ENCODE peak calls at places on chromosomes 13 and 19, in six cellular contexts. One of them, this sample, is unnamed.
A peak's percentile ranks its signal among the peaks of the same experiment; 100 is the strongest.

GRCh38 chr13:97505022-97505421 is 71.1 kb downstream of the RAP2A start:
- DNase-seq in aorta: no peak
- DNase-seq in mucosa of descending colon: no peak
- DNase-seq in heart left ventricle: no peak
- DNase-seq in neural progenitor cell: no peak
- DNase-seq in LNCaP clone FGC: no peak
- DNase-seq in this sample: no peak

GRCh38 chr19:10744848-10745293 is 27.0 kb downstream of the DNM2 start:
- DNase-seq in aorta: no peak
- DNase-seq in mucosa of descending colon: peak; percentile 74
- DNase-seq in heart left ventricle: no peak
- DNase-seq in neural progenitor cell: no peak
- DNase-seq in LNCaP clone FGC: no peak
- DNase-seq in this sample: no peak

GRCh38 chr19:8396563-8397203 is 6.5 kb downstream of the RAB11B start:
- DNase-seq in aorta: peak; percentile 76
- DNase-seq in mucosa of descending colon: peak; percentile 68
- DNase-seq in heart left ventricle: peak; percentile 89
- DNase-seq in neural progenitor cell: peak; percentile 67
- DNase-seq in LNCaP clone FGC: no peak
- DNase-seq in this sample: peak; percentile 74

GRCh38 chr13:24693862-24694471 is 13.8 kb downstream of the ATP12A start:
- DNase-seq in aorta: no peak
- DNase-seq in mucosa of descending colon: peak; percentile 54
- DNase-seq in heart left ventricle: no peak
- DNase-seq in neural progenitor cell: peak; percentile 86
- DNase-seq in LNCaP clone FGC: peak; percentile 34
- DNase-seq in this sample: peak; percentile 58

GRCh38 chr19:4064551-4065260 is 2.0 kb downstream of the ZBTB7A start:
- DNase-seq in aorta: peak; percentile 73
- DNase-seq in mucosa of descending colon: peak; percentile 68
- DNase-seq in heart left ventricle: peak; percentile 79
- DNase-seq in neural progenitor cell: peak; percentile 65
- DNase-seq in LNCaP clone FGC: no peak
- DNase-seq in this sample: peak; percentile 59

GRCh38 chr13:33312150-33312908 is 26.8 kb upstream of the STARD13 start:
- DNase-seq in aorta: no peak
- DNase-seq in mucosa of descending colon: no peak
- DNase-seq in heart left ventricle: no peak
- DNase-seq in neural progenitor cell: no peak
- DNase-seq in LNCaP clone FGC: no peak
- DNase-seq in this sample: no peak

GRCh38 chr19:49983645-49984229 is 22.8 kb upstream of the SIGLEC11 start:
- DNase-seq in aorta: peak; percentile 67
- DNase-seq in mucosa of descending colon: peak; percentile 86
- DNase-seq in heart left ventricle: no peak
- DNase-seq in neural progenitor cell: peak; percentile 74
- DNase-seq in LNCaP clone FGC: no peak
- DNase-seq in this sample: peak; percentile 79

GRCh38 chr13:100825551-100825950 is 151.0 kb upstream of the TMTC4 start:
- DNase-seq in aorta: no peak
- DNase-seq in mucosa of descending colon: no peak
- DNase-seq in heart left ventricle: no peak
- DNase-seq in neural progenitor cell: no peak
- DNase-seq in LNCaP clone FGC: no peak
- DNase-seq in this sample: no peak

GRCh38 chr19:55353803-55354697 is 469 bp downstream of the COX6B2 start:
- DNase-seq in aorta: peak; percentile 78
- DNase-seq in mucosa of descending colon: peak; percentile 85
- DNase-seq in heart left ventricle: no peak
- DNase-seq in neural progenitor cell: peak; percentile 84
- DNase-seq in LNCaP clone FGC: no peak
- DNase-seq in this sample: peak; percentile 82

GRCh38 chr19:50717891-50718254 is 1.7 kb downstream of the SHANK1 start:
- DNase-seq in aorta: no peak
- DNase-seq in mucosa of descending colon: no peak
- DNase-seq in heart left ventricle: no peak
- DNase-seq in neural progenitor cell: peak; percentile 40
- DNase-seq in LNCaP clone FGC: no peak
- DNase-seq in this sample: no peak

GRCh38 chr13:94677799-94678198 is 34.5 kb downstream of the SOX21 start:
- DNase-seq in aorta: no peak
- DNase-seq in mucosa of descending colon: no peak
- DNase-seq in heart left ventricle: no peak
- DNase-seq in neural progenitor cell: peak; percentile 55
- DNase-seq in LNCaP clone FGC: no peak
- DNase-seq in this sample: no peak

GRCh38 chr13:94683426-94683825 is 28.9 kb downstream of the SOX21 start:
- DNase-seq in aorta: no peak
- DNase-seq in mucosa of descending colon: no peak
- DNase-seq in heart left ventricle: no peak
- DNase-seq in neural progenitor cell: no peak
- DNase-seq in LNCaP clone FGC: no peak
- DNase-seq in this sample: no peak

GRCh38 chr13:94678845-94679244 is 33.5 kb downstream of the SOX21 start:
- DNase-seq in aorta: no peak
- DNase-seq in mucosa of descending colon: no peak
- DNase-seq in heart left ventricle: no peak
- DNase-seq in neural progenitor cell: no peak
- DNase-seq in LNCaP clone FGC: no peak
- DNase-seq in this sample: no peak

GRCh38 chr13:94679614-94680013 is 32.7 kb downstream of the SOX21 start:
- DNase-seq in aorta: no peak
- DNase-seq in mucosa of descending colon: no peak
- DNase-seq in heart left ventricle: no peak
- DNase-seq in neural progenitor cell: no peak
- DNase-seq in LNCaP clone FGC: no peak
- DNase-seq in this sample: no peak

GRCh38 chr13:94682229-94682628 is 30.1 kb downstream of the SOX21 start:
- DNase-seq in aorta: no peak
- DNase-seq in mucosa of descending colon: no peak
- DNase-seq in heart left ventricle: no peak
- DNase-seq in neural progenitor cell: no peak
- DNase-seq in LNCaP clone FGC: no peak
- DNase-seq in this sample: no peak
- H3K4me3 ChIP-seq in aorta: no peak overlapping the region
- H3K4me3 ChIP-seq in mucosa of descending colon: no peak overlapping the region
- H3K4me3 ChIP-seq in heart left ventricle: no peak overlapping the region
- H3K4me3 ChIP-seq in neural progenitor cell: no peak overlapping the region
- H3K4me3 ChIP-seq in LNCaP clone FGC: no peak overlapping the region
- H3K4me3 ChIP-seq in this sample: no peak overlapping the region

GRCh38 chr13:27919934-27920676 is at the start of gene PDX1:
- DNase-seq in aorta: no peak
- DNase-seq in mucosa of descending colon: peak; percentile 71
- DNase-seq in heart left ventricle: no peak
- DNase-seq in neural progenitor cell: peak; percentile 82
- DNase-seq in LNCaP clone FGC: no peak
- DNase-seq in this sample: peak; percentile 38
- H3K4me3 ChIP-seq in aorta: peak within 1 kb of the TSS; percentile 23
- H3K4me3 ChIP-seq in mucosa of descending colon: no peak within 1 kb of the TSS
- H3K4me3 ChIP-seq in heart left ventricle: peak within 1 kb of the TSS; percentile 44
- H3K4me3 ChIP-seq in neural progenitor cell: peak within 1 kb of the TSS; percentile 37
- H3K4me3 ChIP-seq in LNCaP clone FGC: peak within 1 kb of the TSS; percentile 31
- H3K4me3 ChIP-seq in this sample: no peak within 1 kb of the TSS

GRCh38 chr19:17748884-17749638 is 2.2 kb upstream of the FCHO1 start:
- DNase-seq in aorta: no peak
- DNase-seq in mucosa of descending colon: no peak
- DNase-seq in heart left ventricle: peak; percentile 33
- DNase-seq in neural progenitor cell: no peak
- DNase-seq in LNCaP clone FGC: no peak
- DNase-seq in this sample: no peak
- H3K4me3 ChIP-seq in aorta: no peak overlapping the region
- H3K4me3 ChIP-seq in mucosa of descending colon: no peak overlapping the region
- H3K4me3 ChIP-seq in heart left ventricle: no peak overlapping the region
- H3K4me3 ChIP-seq in neural progenitor cell: no peak overlapping the region
- H3K4me3 ChIP-seq in LNCaP clone FGC: no peak overlapping the region
- H3K4me3 ChIP-seq in this sample: no peak overlapping the region

GRCh38 chr13:113819341-113819730 is 44.5 kb downstream of the GAS6 start:
- DNase-seq in aorta: no peak
- DNase-seq in mucosa of descending colon: no peak
- DNase-seq in heart left ventricle: peak; percentile 60
- DNase-seq in neural progenitor cell: no peak
- DNase-seq in LNCaP clone FGC: no peak
- DNase-seq in this sample: no peak

GRCh38 chr13:113819731-113820715 is 43.9 kb downstream of the GAS6 start:
- DNase-seq in aorta: no peak
- DNase-seq in mucosa of descending colon: no peak
- DNase-seq in heart left ventricle: peak; percentile 60
- DNase-seq in neural progenitor cell: no peak
- DNase-seq in LNCaP clone FGC: no peak
- DNase-seq in this sample: no peak

GRCh38 chr13:113816925-113817859 is 46.7 kb downstream of the GAS6 start:
- DNase-seq in aorta: peak; percentile 94
- DNase-seq in mucosa of descending colon: peak; percentile 96
- DNase-seq in heart left ventricle: peak; percentile 88
- DNase-seq in neural progenitor cell: peak; percentile 90
- DNase-seq in LNCaP clone FGC: peak; percentile 62
- DNase-seq in this sample: peak; percentile 94

GRCh38 chr13:113817860-113818691 is 45.8 kb downstream of the GAS6 start:
- DNase-seq in aorta: no peak
- DNase-seq in mucosa of descending colon: no peak
- DNase-seq in heart left ventricle: peak; percentile 66
- DNase-seq in neural progenitor cell: no peak
- DNase-seq in LNCaP clone FGC: no peak
- DNase-seq in this sample: no peak

DNA sequence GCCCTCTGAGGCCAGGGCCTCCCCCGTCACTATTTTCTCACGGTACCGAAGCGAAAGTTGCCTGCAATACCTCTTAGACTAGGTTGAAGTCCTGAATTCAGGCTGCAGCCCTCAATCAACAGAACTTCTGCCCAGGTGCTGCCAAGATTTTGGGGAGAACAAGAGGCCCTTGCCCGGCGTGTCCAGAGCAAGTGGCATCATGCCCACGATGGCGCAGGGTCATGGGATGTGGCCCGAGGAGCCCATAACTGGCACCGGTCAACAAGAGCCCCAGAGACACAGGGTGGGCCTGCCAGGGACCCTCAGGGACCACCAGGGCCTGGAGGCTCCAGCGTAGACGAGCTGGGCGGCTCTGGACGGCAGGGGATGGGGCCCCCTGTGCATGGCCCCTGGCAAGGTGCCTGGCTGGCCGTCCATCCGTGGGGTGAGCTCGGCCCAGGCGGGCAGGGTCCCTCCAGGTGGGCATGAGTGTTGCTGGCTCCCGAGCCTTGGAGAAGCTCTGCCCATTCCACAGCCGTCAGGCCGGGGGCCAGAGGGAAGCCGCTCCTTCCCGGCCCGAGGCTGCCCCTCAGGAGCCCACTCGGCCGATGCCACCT is 45.1 kb downstream of the GAS6 start:
- DNase-seq in aorta: no peak
- DNase-seq in mucosa of descending colon: no peak
- DNase-seq in heart left ventricle: peak; percentile 67
- DNase-seq in neural progenitor cell: no peak
- DNase-seq in LNCaP clone FGC: no peak
- DNase-seq in this sample: no peak
- H3K4me3 ChIP-seq in aorta: no peak overlapping the region
- H3K4me3 ChIP-seq in mucosa of descending colon: no peak overlapping the region
- H3K4me3 ChIP-seq in heart left ventricle: peak overlapping the region; percentile 30
- H3K4me3 ChIP-seq in neural progenitor cell: no peak overlapping the region
- H3K4me3 ChIP-seq in LNCaP clone FGC: no peak overlapping the region
- H3K4me3 ChIP-seq in this sample: no peak overlapping the region

DNA sequence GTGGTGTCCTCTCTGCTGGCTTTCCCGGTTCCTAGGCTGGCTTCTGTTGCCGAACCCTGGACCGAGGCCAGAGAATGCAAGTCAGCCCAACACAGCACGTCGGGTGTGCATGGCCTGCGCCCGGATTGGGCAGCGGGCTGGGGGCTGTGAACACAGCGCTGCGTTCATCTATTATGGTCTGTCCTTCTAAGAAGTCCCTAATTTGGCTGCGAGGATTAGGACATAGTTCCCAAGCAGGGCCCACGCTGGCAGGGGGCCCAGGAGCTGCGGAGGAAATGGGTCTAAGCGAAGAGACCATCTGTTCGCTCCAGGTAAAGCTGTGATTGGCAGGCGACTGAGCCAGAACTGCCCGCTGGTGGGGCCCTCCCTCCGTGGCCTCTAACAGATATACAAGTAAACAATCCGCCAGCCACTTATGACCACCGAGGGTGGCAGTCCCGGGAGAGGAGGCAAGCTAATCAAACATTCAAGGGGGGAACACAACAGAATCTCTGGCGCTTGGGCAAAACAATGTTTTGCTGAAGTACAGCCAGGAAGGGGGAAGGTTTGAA is 6.0 kb downstream of the SYCE2 start:
- DNase-seq in aorta: peak; percentile 80
- DNase-seq in mucosa of descending colon: peak; percentile 58
- DNase-seq in heart left ventricle: peak; percentile 84
- DNase-seq in neural progenitor cell: peak; percentile 84
- DNase-seq in LNCaP clone FGC: peak; percentile 81
- DNase-seq in this sample: peak; percentile 77
- H3K4me3 ChIP-seq in aorta: no peak overlapping the region
- H3K4me3 ChIP-seq in mucosa of descending colon: no peak overlapping the region
- H3K4me3 ChIP-seq in heart left ventricle: peak overlapping the region; percentile 44
- H3K4me3 ChIP-seq in neural progenitor cell: no peak overlapping the region
- H3K4me3 ChIP-seq in LNCaP clone FGC: no peak overlapping the region
- H3K4me3 ChIP-seq in this sample: peak overlapping the region; percentile 38

DNA sequence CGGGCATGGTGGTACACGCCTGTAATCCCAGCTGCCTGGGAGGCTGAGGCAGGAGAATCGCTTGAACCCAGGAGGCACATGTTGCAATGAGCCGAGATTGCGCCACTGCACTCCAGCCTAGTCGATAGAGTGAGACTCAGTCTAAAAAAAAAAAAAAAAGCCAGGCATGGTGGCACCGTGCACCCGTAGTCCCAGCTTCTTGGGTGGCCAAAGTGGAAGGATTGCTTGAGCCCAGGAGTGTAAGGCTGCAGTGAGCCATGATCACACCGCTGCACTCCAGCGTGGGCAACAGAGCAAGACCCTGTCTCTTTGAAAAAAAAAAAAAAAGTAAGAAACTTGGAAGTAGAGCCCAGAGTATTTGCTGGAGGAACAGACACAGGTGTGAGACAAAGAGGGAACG is 27.7 kb downstream of the CCDC8 start:
- DNase-seq in aorta: no peak
- DNase-seq in mucosa of descending colon: no peak
- DNase-seq in heart left ventricle: no peak
- DNase-seq in neural progenitor cell: no peak
- DNase-seq in LNCaP clone FGC: no peak
- DNase-seq in this sample: no peak
- H3K4me3 ChIP-seq in aorta: no peak overlapping the region
- H3K4me3 ChIP-seq in mucosa of descending colon: no peak overlapping the region
- H3K4me3 ChIP-seq in heart left ventricle: no peak overlapping the region
- H3K4me3 ChIP-seq in neural progenitor cell: no peak overlapping the region
- H3K4me3 ChIP-seq in LNCaP clone FGC: no peak overlapping the region
- H3K4me3 ChIP-seq in this sample: no peak overlapping the region

DNA sequence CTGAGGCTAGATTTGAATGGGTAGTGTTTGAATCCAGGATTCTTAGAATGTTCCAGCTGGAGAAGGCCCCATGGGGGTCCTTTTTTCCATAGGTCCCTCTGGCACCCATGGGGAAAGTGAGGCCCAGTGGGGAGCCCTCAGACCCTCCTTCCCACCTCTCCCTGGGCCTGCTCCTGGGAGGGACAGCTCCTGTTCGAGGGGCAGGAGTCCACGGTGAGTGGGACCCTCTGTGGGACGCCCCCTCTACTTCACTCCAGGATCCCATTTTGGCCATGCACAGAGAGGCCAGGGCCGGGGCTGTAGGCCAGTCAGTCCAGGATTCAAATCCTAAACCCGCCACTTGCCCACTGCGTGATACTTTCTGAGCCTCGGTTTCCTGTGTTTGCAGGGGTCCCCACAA is 7.6 kb downstream of the MEF2B start:
- DNase-seq in aorta: no peak
- DNase-seq in mucosa of descending colon: no peak
- DNase-seq in heart left ventricle: no peak
- DNase-seq in neural progenitor cell: no peak
- DNase-seq in LNCaP clone FGC: no peak
- DNase-seq in this sample: no peak
- H3K4me3 ChIP-seq in aorta: no peak overlapping the region
- H3K4me3 ChIP-seq in mucosa of descending colon: no peak overlapping the region
- H3K4me3 ChIP-seq in heart left ventricle: no peak overlapping the region
- H3K4me3 ChIP-seq in neural progenitor cell: no peak overlapping the region
- H3K4me3 ChIP-seq in LNCaP clone FGC: no peak overlapping the region
- H3K4me3 ChIP-seq in this sample: no peak overlapping the region